ENCODE peak calls at places on chromosomes 12 and 14, in four cellular contexts. Q is gastrocnemius medialis, K is WTC11, S is hepatocyte. O is an unnamed sample.

GRCh38 chr12:608413-608812 is 54.8 kb downstream of the NINJ2 start:
- DNase-seq in Q (no peak), S (no peak), K (no peak), O (no peak)

GRCh38 chr12:15956010-15956409 is 44.9 kb downstream of the DERA start:
- DNase-seq in S (no peak), Q (no peak), K (no peak), O (no peak)

GRCh38 chr14:93981316-93981715 is 4.9 kb upstream of the ASB2 start:
- DNase-seq in S (no peak), Q (no peak), K (no peak), O (no peak)

GRCh38 chr12:56581418-56582145 is 48.5 kb downstream of the BAZ2A start:
- DNase-seq in S (no peak), K (no peak), Q (no peak), O (peak; percentile 44)

GRCh38 chr14:100749967-100750597 is 23.4 kb downstream of the DLK1 start:
- DNase-seq in K (no peak), S (no peak), Q (no peak), O (no peak)

GRCh38 chr14:82642425-82642824 is 1108.8 kb upstream of the SEL1L start:
- DNase-seq in S (peak; percentile 86), Q (no peak), K (peak; percentile 65), O (peak; percentile 4)

GRCh38 chr12:32051511-32052299 is 54.9 kb upstream of the BICD1 start:
- DNase-seq in Q (no peak), S (peak; percentile 70), K (no peak), O (no peak)

GRCh38 chr12:123120452-123121166 is 30.3 kb downstream of the PITPNM2 start:
- DNase-seq in S (no peak), K (no peak), Q (no peak), O (no peak)

DNA sequence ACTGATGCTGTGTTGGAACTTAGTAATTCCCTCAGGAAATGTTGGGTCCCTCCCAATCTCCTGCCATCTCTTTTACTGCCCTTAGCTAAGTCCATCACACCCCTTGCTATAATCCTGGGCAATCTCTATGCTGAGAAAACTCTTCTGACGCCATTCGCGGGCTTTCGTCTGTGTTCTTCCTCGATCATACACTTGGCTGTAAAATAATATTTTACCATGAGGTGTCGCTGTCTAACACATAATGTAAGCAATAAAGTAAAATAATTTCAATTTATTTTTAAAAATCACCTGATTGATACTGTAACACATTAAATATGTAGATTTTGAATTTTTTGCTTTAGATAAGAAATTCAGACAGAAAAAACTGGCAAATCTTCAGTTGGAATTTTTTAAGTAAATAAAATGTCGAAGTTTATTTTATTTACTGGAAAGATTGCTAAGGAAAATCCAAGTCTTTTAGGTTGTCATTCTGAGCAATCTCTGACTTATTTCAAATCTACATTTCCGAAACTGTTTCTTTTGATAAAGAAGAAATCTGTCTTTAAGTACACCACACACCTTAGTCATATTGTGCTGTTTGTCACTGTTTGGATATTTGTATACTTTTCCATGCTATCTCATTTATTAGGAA is 304.0 kb upstream of the SSTR1 start:
- DNase-seq in Q (no peak), K (no peak), S (peak; percentile 77), O (peak; percentile 12)
- TF ChIP-seq CTCF in Q (peak; percentile 39), K (peak; percentile 57), S (peak; percentile 84), O (peak; percentile 52)

DNA sequence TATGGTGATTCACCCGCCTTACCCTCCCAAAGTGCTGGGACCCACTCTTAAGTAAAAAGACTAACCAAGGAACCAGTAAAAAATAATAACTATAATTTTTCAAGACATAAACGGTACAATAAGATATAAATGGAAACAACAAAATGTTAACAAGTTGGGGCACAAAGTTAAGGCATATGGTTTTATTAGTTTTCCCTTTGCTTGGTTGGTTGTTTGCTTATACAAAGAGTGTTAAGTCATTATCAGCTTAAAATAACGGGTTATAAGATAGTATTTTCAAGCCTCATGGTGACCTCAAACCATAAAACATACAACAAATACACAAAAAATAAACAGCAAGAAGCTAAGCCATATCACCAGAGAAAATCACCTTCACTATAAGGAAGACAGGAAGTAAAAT is 406.1 kb downstream of the SEC23A start:
- DNase-seq in S (no peak), K (no peak), Q (no peak), O (no peak)
- TF ChIP-seq CTCF in S (no peak), K (no peak), Q (no peak), O (no peak)

GRCh38 chr14:21234112-21234511 is 35.1 kb downstream of the HNRNPC start:
- DNase-seq in S (no peak), Q (no peak), K (no peak), O (no peak)

GRCh38 chr14:21236948-21237797 is 32.1 kb downstream of the HNRNPC start:
- DNase-seq in Q (no peak), K (no peak), S (no peak), O (no peak)

GRCh38 chr14:21229821-21230220 is 39.4 kb downstream of the HNRNPC start:
- DNase-seq in K (no peak), Q (no peak), S (no peak), O (no peak)

GRCh38 chr14:21231020-21231652 is 38.1 kb downstream of the HNRNPC start:
- DNase-seq in S (no peak), K (no peak), Q (no peak), O (no peak)

GRCh38 chr14:21233457-21234076 is 35.7 kb downstream of the HNRNPC start:
- DNase-seq in Q (no peak), K (no peak), S (no peak), O (no peak)
- TF ChIP-seq CTCF in Q (peak; percentile 23), K (no peak), S (peak; percentile 21), O (peak; percentile 18)

GRCh38 chr12:67269632-67270578 is 747 bp downstream of the CAND1 start:
- DNase-seq in Q (no peak), K (peak; percentile 62), S (peak; percentile 69), O (peak; percentile 26)
- TF ChIP-seq CTCF in Q (no peak), K (no peak), S (no peak), O (no peak)

GRCh38 chr14:56686416-56686815 is 106.8 kb downstream of the TMEM260 start:
- DNase-seq in K (peak; percentile 61), S (no peak), Q (no peak), O (no peak)
- TF ChIP-seq CTCF in K (no peak), S (no peak), Q (no peak), O (no peak)

DNA sequence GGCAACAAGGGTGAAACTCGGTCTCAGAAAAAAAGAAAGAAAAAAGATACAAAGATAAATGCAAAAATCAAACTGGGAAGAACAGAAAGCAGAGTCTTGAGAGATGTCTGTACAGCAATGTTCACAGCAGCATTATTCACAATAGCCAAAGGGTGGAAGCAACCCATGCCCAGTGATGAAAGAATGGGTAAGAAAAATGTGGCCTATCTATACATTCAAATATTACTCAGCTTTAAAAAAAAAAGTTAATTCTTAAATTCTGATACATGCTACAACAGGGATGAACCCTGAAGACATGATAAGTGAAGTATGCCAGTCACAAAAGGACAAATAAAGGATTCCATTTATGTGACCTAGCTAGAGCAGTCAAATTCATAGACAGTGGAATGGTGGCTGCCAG is 33.7 kb downstream of the SPPL3 start:
- DNase-seq in K (no peak), S (no peak), Q (no peak), O (no peak)
- TF ChIP-seq CTCF in K (no peak), S (no peak), Q (no peak), O (no peak)

GRCh38 chr14:73802431-73803188 is 49.0 kb upstream of the PTGR2 start:
- DNase-seq in K (peak; percentile 27), S (peak; percentile 66), Q (no peak), O (no peak)
- TF ChIP-seq CTCF in K (no peak), S (no peak), Q (no peak), O (no peak)

GRCh38 chr12:47816646-47817271 is 2.9 kb downstream of the HDAC7 start:
- DNase-seq in K (no peak), Q (no peak), S (no peak), O (no peak)

GRCh38 chr12:47818701-47819543 is 781 bp downstream of the HDAC7 start:
- DNase-seq in K (peak; percentile 77), S (peak; percentile 71), Q (peak; percentile 61), O (peak; percentile 76)

GRCh38 chr12:47817272-47818006 is 2.3 kb downstream of the HDAC7 start:
- DNase-seq in Q (no peak), K (no peak), S (peak; percentile 50), O (no peak)

GRCh38 chr12:47818382-47818700 is 1.4 kb downstream of the HDAC7 start:
- DNase-seq in K (no peak), S (no peak), Q (no peak), O (no peak)

DNA sequence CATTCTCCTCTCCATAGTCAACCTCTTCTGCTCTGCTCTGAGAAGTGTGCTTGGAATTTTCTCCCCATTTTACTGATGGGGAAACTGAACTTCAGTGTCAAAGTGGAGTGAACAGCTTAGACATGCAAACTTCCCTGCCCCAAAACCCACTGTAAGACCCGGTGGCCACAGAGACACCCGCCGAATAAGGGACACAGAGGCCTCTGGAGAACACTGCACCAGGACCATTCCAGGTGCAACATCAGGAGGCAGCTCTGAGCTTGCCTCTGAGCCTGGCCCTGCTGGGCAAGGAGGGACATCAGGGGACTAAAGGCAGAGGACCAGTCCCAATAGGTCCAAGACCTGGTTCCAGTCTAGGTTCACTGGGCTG is 1.7 kb downstream of the HDAC7 start:
- DNase-seq in Q (no peak), S (no peak), K (no peak), O (no peak)
- TF ChIP-seq CTCF in Q (no peak), S (no peak), K (no peak), O (no peak)

GRCh38 chr14:33941727-33942126 is 9.1 kb downstream of the EGLN3 start:
- DNase-seq in K (no peak), Q (no peak), S (no peak), O (no peak)

GRCh38 chr14:33945329-33945728 is 5.5 kb downstream of the EGLN3 start:
- DNase-seq in K (no peak), S (no peak), Q (no peak), O (no peak)

GRCh38 chr14:33940561-33941011 is 10.3 kb downstream of the EGLN3 start:
- DNase-seq in K (no peak), S (no peak), Q (no peak), O (no peak)

GRCh38 chr14:33943484-33943883 is 7.4 kb downstream of the EGLN3 start:
- DNase-seq in Q (no peak), S (no peak), K (no peak), O (no peak)

GRCh38 chr14:33943081-33943480 is 7.8 kb downstream of the EGLN3 start:
- DNase-seq in K (no peak), S (no peak), Q (no peak), O (no peak)
- TF ChIP-seq CTCF in K (no peak), S (no peak), Q (no peak), O (no peak)

GRCh38 chr14:90720336-90720735 is 95.9 kb downstream of the TTC7B start:
- DNase-seq in K (no peak), S (no peak), Q (no peak), O (no peak)
- TF ChIP-seq CTCF in K (no peak), S (no peak), Q (no peak), O (no peak)

O was measured in GM13977.